ENCODE peak calls at places on chromosomes 7 and 10, in ten cellular contexts. M is epithelial cell of esophagus; L is colonic mucosa; Z is CD4-positive, alpha-beta T cell; U is body of pancreas; B is Calu3; K is left ventricle myocardium inferior; Y is WTC11; G is astrocyte; V is cardiac muscle cell. W is an unnamed sample.
A peak's percentile ranks its signal among the peaks of the same experiment; 100 is the strongest.

GRCh38 chr10:73809061-73809818 is 2.2 kb downstream of the NDST2 start:
- DNase-seq in M (no peak), L (no peak), Z (no peak), U (no peak), B (no peak), K (no peak), Y (no peak), G (no peak), V (no peak), W (no peak)

GRCh38 chr7:50826371-50827172 is 43.9 kb upstream of the GRB10 start:
- DNase-seq in M (peak; percentile 90), L (peak; percentile 3), Z (peak; percentile 3), U (no peak), B (peak; percentile 81), K (no peak), Y (no peak), G (peak; percentile 91), V (peak; percentile 77), W (no peak)

GRCh38 chr10:35092851-35093250 is 2.7 kb upstream of the CUL2 start:
- DNase-seq in M (no peak), L (no peak), Z (no peak), U (no peak), B (peak; percentile 15), K (no peak), Y (no peak), G (no peak), V (no peak), W (peak; percentile 48)

GRCh38 chr7:143434660-143435059 is 8.6 kb upstream of the TAS2R60 start:
- DNase-seq in M (peak; percentile 94), L (peak; percentile 29), Z (no peak), U (no peak), B (peak; percentile 49), K (peak; percentile 58), Y (no peak), G (no peak), V (peak; percentile 70), W (no peak)

GRCh38 chr7:26500749-26501352 is 209.2 kb downstream of the SNX10 start:
- DNase-seq in M (peak; percentile 43), L (no peak), Z (no peak), U (no peak), B (no peak), K (no peak), Y (no peak), G (peak; percentile 5), V (peak; percentile 41), W (no peak)

GRCh38 chr7:44891372-44891771 is 6.0 kb upstream of the PURB start:
- DNase-seq in M (no peak), L (no peak), Z (peak; percentile 27), U (no peak), B (no peak), K (no peak), Y (no peak), G (no peak), V (no peak), W (no peak)

GRCh38 chr10:19749185-19749729 is 67.0 kb upstream of the PLXDC2 start:
- DNase-seq in M (no peak), L (no peak), Z (no peak), U (no peak), B (no peak), K (no peak), Y (no peak), G (peak; percentile 90), V (peak; percentile 79), W (no peak)

GRCh38 chr10:96767611-96768010 is 47.3 kb upstream of the PIK3AP1 start:
- DNase-seq in M (peak; percentile 49), L (no peak), Z (no peak), U (no peak), B (no peak), K (no peak), Y (no peak), G (no peak), V (no peak), W (no peak)

GRCh38 chr10:14700551-14700950 is 74.1 kb downstream of the FAM107B start:
- DNase-seq in M (no peak), L (no peak), Z (no peak), U (no peak), B (no peak), K (peak; percentile 18), Y (no peak), G (no peak), V (no peak), W (no peak)

GRCh38 chr7:27166475-27167169 is 1.3 kb upstream of the HOXA9 start:
- DNase-seq in M (no peak), L (no peak), Z (no peak), U (no peak), B (no peak), K (peak; percentile 9), Y (peak; percentile 20), G (no peak), V (no peak), W (peak; percentile 44)

GRCh38 chr10:86657011-86657395 is 2.7 kb downstream of the OPN4 start:
- DNase-seq in M (no peak), L (no peak), Z (no peak), U (no peak), B (no peak), K (no peak), Y (no peak), G (no peak), V (no peak), W (no peak)

DNA sequence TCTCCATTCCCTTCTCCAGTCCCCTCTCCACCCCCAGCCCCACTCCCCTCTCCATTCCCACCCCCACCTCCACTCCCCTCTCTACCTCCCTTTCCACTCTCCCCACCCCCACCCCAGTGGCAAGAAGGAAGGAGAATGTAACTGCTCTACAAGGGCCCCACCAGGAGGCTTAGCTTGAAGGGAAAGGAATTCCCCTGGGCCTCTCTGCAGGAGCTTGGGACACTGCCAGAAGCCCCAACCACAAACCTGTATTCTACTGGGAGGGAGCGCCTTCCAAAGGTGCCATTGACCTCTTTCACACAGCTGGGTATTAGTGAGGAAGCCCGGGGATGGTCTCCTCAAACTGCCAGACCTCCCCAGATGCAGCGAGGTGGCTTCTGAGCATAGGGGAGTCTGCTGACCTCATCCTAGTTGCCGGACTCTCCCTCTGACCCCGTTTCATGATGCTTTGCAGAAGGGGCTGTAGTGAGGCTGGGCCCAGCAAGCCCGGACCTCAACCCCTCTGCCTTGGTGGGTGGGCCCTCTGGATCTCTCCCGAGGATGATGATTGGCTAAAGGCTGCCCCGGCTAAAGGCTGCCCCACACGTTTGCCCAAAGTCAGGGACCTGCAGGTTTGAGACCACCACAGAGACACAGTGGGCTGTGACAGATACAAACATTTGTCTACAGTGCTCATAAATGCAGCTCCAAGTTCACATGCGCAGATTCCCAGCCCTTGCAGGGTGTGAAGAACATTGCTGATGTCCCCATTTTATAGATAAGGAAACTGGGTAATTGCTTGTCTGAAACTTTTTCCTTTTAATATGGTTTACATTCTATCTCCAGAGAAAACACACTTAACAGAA is 2.9 kb downstream of the DEPP1 start:
- DNase-seq in M (peak; percentile 54), L (no peak), Z (no peak), U (peak; percentile 82), B (peak; percentile 83), K (no peak), Y (no peak), G (peak; percentile 76), V (peak; percentile 94), W (no peak)
- TF ChIP-seq CTCF in M (no peak), L (no peak), Z (no peak), U (no peak), B (no peak), K (no peak), Y (no peak), G (no peak), V (no peak), W (no peak)

DNA sequence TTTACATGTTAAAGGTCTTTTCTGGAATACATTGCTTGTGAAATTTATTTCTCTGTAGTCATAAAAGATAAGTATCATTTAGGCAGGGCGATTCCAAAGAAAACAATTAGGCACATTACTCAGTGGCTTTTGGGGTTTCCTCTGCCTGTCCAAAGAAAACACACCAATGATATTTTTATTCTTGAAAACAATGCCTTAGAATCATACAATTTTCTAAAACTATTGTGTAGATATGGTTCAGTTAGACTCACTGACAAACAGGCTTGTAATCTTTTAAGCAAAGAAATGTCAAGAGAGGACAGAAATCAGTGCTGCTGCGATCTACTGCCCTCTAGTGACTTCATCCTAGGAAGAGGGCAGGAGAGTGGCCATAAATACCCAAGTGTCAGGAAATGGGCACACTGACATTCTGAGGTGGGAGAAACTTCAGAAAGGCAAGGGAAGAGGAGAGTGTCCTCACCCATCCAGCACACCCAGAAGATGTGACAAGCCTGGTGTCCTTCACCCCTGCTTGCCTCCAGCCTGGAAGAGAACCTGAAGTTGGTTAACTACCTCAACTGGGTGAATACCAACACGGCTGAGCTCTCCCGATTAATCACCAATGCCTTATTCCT is 120.5 kb downstream of the GALNT11 start:
- DNase-seq in M (peak; percentile 55), L (peak; percentile 35), Z (no peak), U (peak; percentile 44), B (peak; percentile 26), K (no peak), Y (no peak), G (peak; percentile 88), V (peak; percentile 72), W (no peak)
- TF ChIP-seq CTCF in M (peak; percentile 75), L (peak; percentile 29), Z (peak; percentile 66), U (peak; percentile 63), B (peak; percentile 51), K (peak; percentile 72), Y (no peak), G (peak; percentile 69), V (peak; percentile 73), W (peak; percentile 61)

GRCh38 chr10:50613726-50614443 is 9.9 kb downstream of the SGMS1 start:
- DNase-seq in M (no peak), L (no peak), Z (no peak), U (no peak), B (no peak), K (no peak), Y (no peak), G (no peak), V (no peak), W (no peak)

GRCh38 chr10:50615654-50616053 is 8.1 kb downstream of the SGMS1 start:
- DNase-seq in M (no peak), L (no peak), Z (no peak), U (no peak), B (no peak), K (no peak), Y (no peak), G (no peak), V (no peak), W (no peak)

GRCh38 chr10:50613150-50613549 is 10.6 kb downstream of the SGMS1 start:
- DNase-seq in M (no peak), L (no peak), Z (no peak), U (no peak), B (no peak), K (no peak), Y (no peak), G (no peak), V (no peak), W (no peak)

GRCh38 chr10:50618624-50619023 is 5.1 kb downstream of the SGMS1 start:
- DNase-seq in M (peak; percentile 94), L (no peak), Z (no peak), U (no peak), B (no peak), K (no peak), Y (no peak), G (no peak), V (no peak), W (no peak)

GRCh38 chr10:50614444-50615137 is 9.2 kb downstream of the SGMS1 start:
- DNase-seq in M (peak; percentile 73), L (no peak), Z (no peak), U (peak; percentile 47), B (peak; percentile 53), K (no peak), Y (peak; percentile 53), G (no peak), V (no peak), W (no peak)
- TF ChIP-seq CTCF in M (peak; percentile 59), L (peak; percentile 25), Z (no peak), U (peak; percentile 51), B (no peak), K (peak; percentile 29), Y (peak; percentile 62), G (peak; percentile 7), V (no peak), W (peak; percentile 22)

GRCh38 chr10:117449636-117450035 is 74.4 kb upstream of the PDZD8 start:
- DNase-seq in M (no peak), L (no peak), Z (no peak), U (peak; percentile 15), B (peak; percentile 10), K (no peak), Y (peak; percentile 38), G (no peak), V (no peak), W (no peak)
- TF ChIP-seq CTCF in M (peak; percentile 18), L (no peak), Z (no peak), U (peak; percentile 19), B (no peak), K (no peak), Y (no peak), G (no peak), V (peak; percentile 26), W (peak; percentile 8)

W was measured in lower lobe of right lung.